ENCODE peak calls at places on chromosomes 12 and 14, in nine cellular contexts. One of them, this sample, is unnamed.

GRCh38 chr12:27864521-27864920 is 84.5 kb upstream of the MANSC4 start:
- DNase-seq in hepatocyte: no peak
- DNase-seq in OCI-LY7: no peak
- DNase-seq in SK-N-SH: no peak
- DNase-seq in neural progenitor cell: no peak
- DNase-seq in PC-3: peak; percentile 33
- DNase-seq in HCT116: no peak
- DNase-seq in GM23338: no peak
- DNase-seq in MM.1S: no peak
- DNase-seq in this sample: peak; percentile 40

GRCh38 chr12:613996-614726 is 49.1 kb downstream of the NINJ2 start:
- DNase-seq in hepatocyte: no peak
- DNase-seq in OCI-LY7: peak; percentile 70
- DNase-seq in SK-N-SH: peak; percentile 73
- DNase-seq in neural progenitor cell: peak; percentile 61
- DNase-seq in PC-3: no peak
- DNase-seq in HCT116: no peak
- DNase-seq in GM23338: peak; percentile 49
- DNase-seq in MM.1S: no peak
- DNase-seq in this sample: peak; percentile 16

GRCh38 chr12:80412343-80412953 is 31.6 kb upstream of the PTPRQ start:
- DNase-seq in hepatocyte: peak; percentile 80
- DNase-seq in OCI-LY7: peak; percentile 67
- DNase-seq in SK-N-SH: peak; percentile 30
- DNase-seq in neural progenitor cell: peak; percentile 83
- DNase-seq in PC-3: peak; percentile 72
- DNase-seq in HCT116: peak; percentile 45
- DNase-seq in GM23338: peak; percentile 87
- DNase-seq in MM.1S: peak; percentile 72
- DNase-seq in this sample: peak; percentile 80

GRCh38 chr12:106239951-106240335 is 7.9 kb downstream of the CKAP4 start:
- DNase-seq in hepatocyte: no peak
- DNase-seq in OCI-LY7: no peak
- DNase-seq in SK-N-SH: no peak
- DNase-seq in neural progenitor cell: no peak
- DNase-seq in PC-3: no peak
- DNase-seq in HCT116: no peak
- DNase-seq in GM23338: no peak
- DNase-seq in MM.1S: no peak
- DNase-seq in this sample: no peak

GRCh38 chr14:77986808-77987207 is 183.4 kb upstream of the NRXN3 start:
- DNase-seq in hepatocyte: no peak
- DNase-seq in OCI-LY7: no peak
- DNase-seq in SK-N-SH: no peak
- DNase-seq in neural progenitor cell: no peak
- DNase-seq in PC-3: no peak
- DNase-seq in HCT116: no peak
- DNase-seq in GM23338: no peak
- DNase-seq in MM.1S: no peak
- DNase-seq in this sample: no peak

GRCh38 chr12:130192667-130193345 is 30.5 kb downstream of the FZD10 start:
- DNase-seq in hepatocyte: no peak
- DNase-seq in OCI-LY7: no peak
- DNase-seq in SK-N-SH: no peak
- DNase-seq in neural progenitor cell: peak; percentile 14
- DNase-seq in PC-3: no peak
- DNase-seq in HCT116: no peak
- DNase-seq in GM23338: no peak
- DNase-seq in MM.1S: no peak
- DNase-seq in this sample: no peak

GRCh38 chr14:102282751-102283465 is 22.1 kb downstream of the MOK start:
- DNase-seq in hepatocyte: no peak
- DNase-seq in OCI-LY7: no peak
- DNase-seq in SK-N-SH: no peak
- DNase-seq in neural progenitor cell: no peak
- DNase-seq in PC-3: no peak
- DNase-seq in HCT116: no peak
- DNase-seq in GM23338: no peak
- DNase-seq in MM.1S: no peak
- DNase-seq in this sample: no peak

GRCh38 chr12:78695749-78696148 is 168.8 kb upstream of the SYT1 start:
- DNase-seq in hepatocyte: no peak
- DNase-seq in OCI-LY7: no peak
- DNase-seq in SK-N-SH: no peak
- DNase-seq in neural progenitor cell: no peak
- DNase-seq in PC-3: no peak
- DNase-seq in HCT116: no peak
- DNase-seq in GM23338: no peak
- DNase-seq in MM.1S: no peak
- DNase-seq in this sample: no peak

GRCh38 chr12:132161046-132161781 is 17.0 kb downstream of the NOC4L start:
- DNase-seq in hepatocyte: no peak
- DNase-seq in OCI-LY7: no peak
- DNase-seq in SK-N-SH: peak; percentile 51
- DNase-seq in neural progenitor cell: no peak
- DNase-seq in PC-3: peak; percentile 66
- DNase-seq in HCT116: peak; percentile 39
- DNase-seq in GM23338: no peak
- DNase-seq in MM.1S: no peak
- DNase-seq in this sample: no peak

GRCh38 chr12:10771132-10771733 is 31.2 kb downstream of the TAS2R7 start:
- DNase-seq in hepatocyte: peak; percentile 32
- DNase-seq in OCI-LY7: peak; percentile 27
- DNase-seq in SK-N-SH: peak; percentile 22
- DNase-seq in neural progenitor cell: peak; percentile 12
- DNase-seq in PC-3: peak; percentile 56
- DNase-seq in HCT116: peak; percentile 26
- DNase-seq in GM23338: peak; percentile 41
- DNase-seq in MM.1S: no peak
- DNase-seq in this sample: peak; percentile 53

GRCh38 chr12:1758887-1759286 is 61.5 kb upstream of the LRTM2 start:
- DNase-seq in hepatocyte: no peak
- DNase-seq in OCI-LY7: no peak
- DNase-seq in SK-N-SH: no peak
- DNase-seq in neural progenitor cell: no peak
- DNase-seq in PC-3: no peak
- DNase-seq in HCT116: no peak
- DNase-seq in GM23338: no peak
- DNase-seq in MM.1S: no peak
- DNase-seq in this sample: no peak

GRCh38 chr12:116126610-116127009 is 150.9 kb downstream of the MED13L start:
- DNase-seq in hepatocyte: no peak
- DNase-seq in OCI-LY7: no peak
- DNase-seq in SK-N-SH: no peak
- DNase-seq in neural progenitor cell: no peak
- DNase-seq in PC-3: no peak
- DNase-seq in HCT116: no peak
- DNase-seq in GM23338: no peak
- DNase-seq in MM.1S: no peak
- DNase-seq in this sample: peak; percentile 59

GRCh38 chr12:132559652-132560420 is 50.5 kb downstream of the LRCOL1 start:
- DNase-seq in hepatocyte: peak; percentile 83
- DNase-seq in OCI-LY7: peak; percentile 75
- DNase-seq in SK-N-SH: peak; percentile 98
- DNase-seq in neural progenitor cell: peak; percentile 88
- DNase-seq in PC-3: peak; percentile 73
- DNase-seq in HCT116: peak; percentile 18
- DNase-seq in GM23338: peak; percentile 79
- DNase-seq in MM.1S: peak; percentile 34
- DNase-seq in this sample: peak; percentile 65

GRCh38 chr14:95862243-95862642 is 14.4 kb upstream of the TUNAR start:
- DNase-seq in hepatocyte: peak; percentile 47
- DNase-seq in OCI-LY7: no peak
- DNase-seq in SK-N-SH: no peak
- DNase-seq in neural progenitor cell: peak; percentile 47
- DNase-seq in PC-3: no peak
- DNase-seq in HCT116: no peak
- DNase-seq in GM23338: peak; percentile 65
- DNase-seq in MM.1S: no peak
- DNase-seq in this sample: peak; percentile 21

GRCh38 chr14:69107407-69108003 is 45.4 kb downstream of the DCAF5 start:
- DNase-seq in hepatocyte: peak; percentile 78
- DNase-seq in OCI-LY7: peak; percentile 51
- DNase-seq in SK-N-SH: peak; percentile 61
- DNase-seq in neural progenitor cell: peak; percentile 68
- DNase-seq in PC-3: peak; percentile 85
- DNase-seq in HCT116: peak; percentile 60
- DNase-seq in GM23338: peak; percentile 85
- DNase-seq in MM.1S: no peak
- DNase-seq in this sample: peak; percentile 85

GRCh38 chr14:87529081-87529480 is 463.9 kb downstream of the GALC start:
- DNase-seq in hepatocyte: no peak
- DNase-seq in OCI-LY7: no peak
- DNase-seq in SK-N-SH: no peak
- DNase-seq in neural progenitor cell: no peak
- DNase-seq in PC-3: no peak
- DNase-seq in HCT116: no peak
- DNase-seq in GM23338: peak; percentile 74
- DNase-seq in MM.1S: no peak
- DNase-seq in this sample: no peak

GRCh38 chr12:124694250-124694649 is 126.8 kb upstream of the NCOR2 start:
- DNase-seq in hepatocyte: no peak
- DNase-seq in OCI-LY7: peak; percentile 17
- DNase-seq in SK-N-SH: no peak
- DNase-seq in neural progenitor cell: no peak
- DNase-seq in PC-3: no peak
- DNase-seq in HCT116: no peak
- DNase-seq in GM23338: no peak
- DNase-seq in MM.1S: peak; percentile 72
- DNase-seq in this sample: no peak

GRCh38 chr12:75892779-75893408 is 138.7 kb downstream of the PHLDA1 start:
- DNase-seq in hepatocyte: no peak
- DNase-seq in OCI-LY7: no peak
- DNase-seq in SK-N-SH: no peak
- DNase-seq in neural progenitor cell: no peak
- DNase-seq in PC-3: peak; percentile 11
- DNase-seq in HCT116: no peak
- DNase-seq in GM23338: no peak
- DNase-seq in MM.1S: no peak
- DNase-seq in this sample: peak; percentile 24

GRCh38 chr12:124824195-124824594 is 39.5 kb downstream of the SCARB1 start:
- DNase-seq in hepatocyte: no peak
- DNase-seq in OCI-LY7: no peak
- DNase-seq in SK-N-SH: no peak
- DNase-seq in neural progenitor cell: no peak
- DNase-seq in PC-3: no peak
- DNase-seq in HCT116: no peak
- DNase-seq in GM23338: no peak
- DNase-seq in MM.1S: no peak
- DNase-seq in this sample: no peak

GRCh38 chr12:55767156-55767555 is 24.2 kb downstream of the GDF11 start:
- DNase-seq in hepatocyte: no peak
- DNase-seq in OCI-LY7: no peak
- DNase-seq in SK-N-SH: no peak
- DNase-seq in neural progenitor cell: no peak
- DNase-seq in PC-3: no peak
- DNase-seq in HCT116: no peak
- DNase-seq in GM23338: no peak
- DNase-seq in MM.1S: no peak
- DNase-seq in this sample: no peak

DNA sequence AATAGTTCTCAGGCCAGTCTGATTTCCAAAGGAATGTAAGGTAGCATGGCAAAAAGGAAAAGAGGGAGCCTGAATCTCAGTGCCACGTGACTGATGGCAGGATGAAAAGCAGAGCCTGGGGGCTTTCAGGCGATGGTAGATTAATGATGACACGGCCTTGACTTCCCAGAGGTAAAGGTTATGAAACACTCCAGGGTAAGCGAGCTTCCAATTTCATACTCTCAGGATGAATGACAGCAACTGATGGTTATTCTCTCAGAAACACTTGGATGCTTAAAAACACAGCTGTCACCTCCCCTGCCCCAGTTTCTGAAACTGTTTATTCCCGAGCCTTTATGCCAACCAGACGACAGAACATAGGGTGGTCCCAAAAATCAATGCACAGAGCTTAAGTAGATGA is 28.8 kb downstream of the GDF11 start:
- DNase-seq in hepatocyte: no peak
- DNase-seq in OCI-LY7: no peak
- DNase-seq in SK-N-SH: no peak
- DNase-seq in neural progenitor cell: no peak
- DNase-seq in PC-3: no peak
- DNase-seq in HCT116: no peak
- DNase-seq in GM23338: no peak
- DNase-seq in MM.1S: no peak
- DNase-seq in this sample: no peak
- TF ChIP-seq EZH2phosphoT487 in hepatocyte: no peak
- TF ChIP-seq EZH2phosphoT487 in OCI-LY7: no peak
- TF ChIP-seq EZH2phosphoT487 in SK-N-SH: no peak
- TF ChIP-seq EZH2phosphoT487 in neural progenitor cell: no peak
- TF ChIP-seq EZH2phosphoT487 in PC-3: no peak
- TF ChIP-seq EZH2phosphoT487 in HCT116: no peak
- TF ChIP-seq EZH2phosphoT487 in GM23338: no peak
- TF ChIP-seq EZH2phosphoT487 in MM.1S: no peak
- TF ChIP-seq EZH2phosphoT487 in this sample: no peak

GRCh38 chr12:52079576-52080402 is at the start of gene SMIM41:
- DNase-seq in hepatocyte: no peak
- DNase-seq in OCI-LY7: no peak
- DNase-seq in SK-N-SH: no peak
- DNase-seq in neural progenitor cell: no peak
- DNase-seq in PC-3: no peak
- DNase-seq in HCT116: no peak
- DNase-seq in GM23338: peak; percentile 75
- DNase-seq in MM.1S: no peak
- DNase-seq in this sample: no peak
- TF ChIP-seq EZH2phosphoT487 in hepatocyte: no peak
- TF ChIP-seq EZH2phosphoT487 in OCI-LY7: no peak
- TF ChIP-seq EZH2phosphoT487 in SK-N-SH: no peak
- TF ChIP-seq EZH2phosphoT487 in neural progenitor cell: no peak
- TF ChIP-seq EZH2phosphoT487 in PC-3: no peak
- TF ChIP-seq EZH2phosphoT487 in HCT116: no peak
- TF ChIP-seq EZH2phosphoT487 in GM23338: no peak
- TF ChIP-seq EZH2phosphoT487 in MM.1S: no peak
- TF ChIP-seq EZH2phosphoT487 in this sample: no peak

GRCh38 chr12:4849024-4849594 is 60.6 kb upstream of the KCNA1 start:
- DNase-seq in hepatocyte: peak; percentile 57
- DNase-seq in OCI-LY7: peak; percentile 53
- DNase-seq in SK-N-SH: peak; percentile 54
- DNase-seq in neural progenitor cell: peak; percentile 42
- DNase-seq in PC-3: peak; percentile 32
- DNase-seq in HCT116: no peak
- DNase-seq in GM23338: peak; percentile 35
- DNase-seq in MM.1S: no peak
- DNase-seq in this sample: peak; percentile 60
- TF ChIP-seq EZH2phosphoT487 in hepatocyte: no peak
- TF ChIP-seq EZH2phosphoT487 in OCI-LY7: no peak
- TF ChIP-seq EZH2phosphoT487 in SK-N-SH: no peak
- TF ChIP-seq EZH2phosphoT487 in neural progenitor cell: no peak
- TF ChIP-seq EZH2phosphoT487 in PC-3: no peak
- TF ChIP-seq EZH2phosphoT487 in HCT116: no peak
- TF ChIP-seq EZH2phosphoT487 in GM23338: no peak
- TF ChIP-seq EZH2phosphoT487 in MM.1S: no peak
- TF ChIP-seq EZH2phosphoT487 in this sample: no peak

DNA sequence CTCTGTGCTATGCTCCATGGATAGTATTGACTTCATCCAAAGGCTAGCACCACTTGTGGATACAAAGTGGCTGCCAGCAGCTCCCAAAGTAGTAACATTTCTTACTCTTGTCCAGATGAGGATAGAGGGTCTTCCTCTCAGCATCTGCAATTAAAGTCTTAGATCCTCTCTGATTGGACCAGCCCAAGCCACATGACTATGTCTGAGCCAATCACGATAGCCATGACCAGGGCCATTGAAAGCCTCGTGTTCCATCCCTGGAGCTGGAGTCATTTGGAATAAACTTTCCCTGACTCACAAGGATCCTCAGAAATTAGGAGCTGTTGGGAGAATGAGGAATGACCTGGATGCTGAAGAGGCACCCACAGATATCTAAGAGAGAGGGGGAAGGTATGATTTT is 28.5 kb upstream of the SLC24A4 start:
- DNase-seq in hepatocyte: no peak
- DNase-seq in OCI-LY7: no peak
- DNase-seq in SK-N-SH: no peak
- DNase-seq in neural progenitor cell: no peak
- DNase-seq in PC-3: no peak
- DNase-seq in HCT116: no peak
- DNase-seq in GM23338: no peak
- DNase-seq in MM.1S: no peak
- DNase-seq in this sample: peak; percentile 22
- TF ChIP-seq EZH2phosphoT487 in hepatocyte: no peak
- TF ChIP-seq EZH2phosphoT487 in OCI-LY7: no peak
- TF ChIP-seq EZH2phosphoT487 in SK-N-SH: no peak
- TF ChIP-seq EZH2phosphoT487 in neural progenitor cell: no peak
- TF ChIP-seq EZH2phosphoT487 in PC-3: no peak
- TF ChIP-seq EZH2phosphoT487 in HCT116: no peak
- TF ChIP-seq EZH2phosphoT487 in GM23338: no peak
- TF ChIP-seq EZH2phosphoT487 in MM.1S: no peak
- TF ChIP-seq EZH2phosphoT487 in this sample: no peak